ENCODE peak calls at places on chromosomes 13 and 19, in six cellular contexts. A is lung, S is A673, I is cardiac muscle cell, D is fibroblast of lung, G is breast epithelium. K is an unnamed sample. For H3K4me1, the result is how much of the 10 kb centered on the place peaks cover.

GRCh38 chr13:60043262-60043661 is 120.5 kb downstream of the DIAPH3 start:
- DNase-seq in A (no peak), S (peak), I (peak), D (peak), G (no peak), K (no peak)

GRCh38 chr19:48618916-48619691 is at the start of the genes RPL18 and SPHK2:
- DNase-seq in A (peak), S (peak), I (peak), D (peak), G (peak), K (peak)

GRCh38 chr19:57558525-57558924 is 1.1 kb downstream of the ZNF550 start:
- DNase-seq in A (no peak), S (peak), I (peak), D (peak), G (no peak), K (no peak)

GRCh38 chr13:23903906-23904280 is 6.6 kb upstream of the C1QTNF9B start:
- DNase-seq in A (no peak), S (no peak), I (no peak), D (no peak), G (no peak), K (no peak)

GRCh38 chr13:45180713-45181601 is 19.9 kb downstream of the KCTD4 start:
- DNase-seq in A (no peak), S (no peak), I (no peak), D (no peak), G (no peak), K (no peak)

GRCh38 chr13:45231722-45232121 is 30.9 kb upstream of the KCTD4 start:
- DNase-seq in A (no peak), S (no peak), I (peak), D (peak), G (no peak), K (no peak)

GRCh38 chr19:48510421-48511268 is 990 bp downstream of the LMTK3 start:
- DNase-seq in A (peak), S (peak), I (peak), D (peak), G (peak), K (peak)

GRCh38 chr19:4375164-4375619 is 25.2 kb downstream of the SH3GL1 start:
- DNase-seq in A (peak), S (no peak), I (no peak), D (no peak), G (peak), K (no peak)

GRCh38 chr19:52566588-52566987 is 3.5 kb upstream of the ZNF701 start:
- DNase-seq in A (no peak), S (no peak), I (peak), D (peak), G (no peak), K (no peak)

GRCh38 chr13:19782049-19782726 is 557 bp downstream of the PSPC1 start:
- DNase-seq in A (peak), S (peak), I (peak), D (peak), G (peak), K (peak)

GRCh38 chr19:55487884-55488687 is at the start of gene SSC5D:
- DNase-seq in A (no peak), S (no peak), I (peak), D (peak), G (no peak), K (peak)

GRCh38 chr19:55476100-55476775 is at the start of gene ZNF628:
- DNase-seq in A (peak), S (peak), I (peak), D (peak), G (peak), K (peak)

GRCh38 chr19:54587026-54587425 is 6.4 kb upstream of the LILRA1 start:
- DNase-seq in A (peak), S (no peak), I (no peak), D (no peak), G (no peak), K (no peak)

GRCh38 chr13:112968380-112968909 is 569 bp upstream of the MCF2L start:
- DNase-seq in A (peak), S (no peak), I (no peak), D (no peak), G (peak), K (no peak)

GRCh38 chr13:30751183-30751933 is 16.0 kb downstream of the ALOX5AP start:
- DNase-seq in A (no peak), S (no peak), I (no peak), D (no peak), G (no peak), K (no peak)

GRCh38 chr13:40109324-40109958 is 454.0 kb downstream of the COG6 start:
- DNase-seq in A (no peak), S (no peak), I (peak), D (peak), G (no peak), K (no peak)

GRCh38 chr13:44653261-44653660 is 77.1 kb upstream of the TSC22D1 start:
- DNase-seq in A (no peak), S (no peak), I (no peak), D (peak), G (no peak), K (no peak)

GRCh38 chr13:112880976-112881540 is 88.0 kb upstream of the MCF2L start:
- DNase-seq in A (no peak), S (no peak), I (no peak), D (no peak), G (no peak), K (no peak)

GRCh38 chr19:37136118-37136517 is 36.4 kb downstream of the ZNF585A start:
- DNase-seq in A (no peak), S (no peak), I (no peak), D (no peak), G (no peak), K (no peak)

GRCh38 chr13:45086484-45086883 is 33.8 kb upstream of the GTF2F2 start:
- DNase-seq in A (no peak), S (no peak), I (peak), D (no peak), G (no peak), K (no peak)

GRCh38 chr19:11089254-11090013 is at the start of gene LDLR:
- DNase-seq in A (peak), S (peak), I (peak), D (peak), G (peak), K (peak)
- TF ChIP-seq CTCF in A (no peak), S (no peak), I (no peak), D (no peak), G (no peak), K (no peak)

GRCh38 chr13:26950546-26950945 is 190.0 kb upstream of the GPR12 start:
- DNase-seq in A (no peak), S (no peak), I (no peak), D (no peak), G (no peak), K (no peak)

GRCh38 chr13:26950968-26951367 is 190.4 kb upstream of the GPR12 start:
- DNase-seq in A (no peak), S (no peak), I (no peak), D (no peak), G (no peak), K (no peak)

GRCh38 chr13:26953273-26953672 is 192.7 kb upstream of the GPR12 start:
- DNase-seq in A (no peak), S (no peak), I (no peak), D (no peak), G (no peak), K (no peak)

GRCh38 chr13:26952551-26953138 is 192.1 kb upstream of the GPR12 start:
- DNase-seq in A (no peak), S (no peak), I (no peak), D (no peak), G (no peak), K (no peak)

GRCh38 chr13:26951581-26952177 is 191.1 kb upstream of the GPR12 start:
- DNase-seq in A (no peak), S (no peak), I (no peak), D (no peak), G (no peak), K (no peak)
- H3K4me1 ChIP-seq in A (under half), S (under half), I (under half), D (under half), G (under half), K (under half)

GRCh38 chr13:46490129-46490528 is 62.8 kb upstream of the LRCH1 start:
- DNase-seq in A (no peak), S (no peak), I (no peak), D (no peak), G (no peak), K (no peak)
- H3K27ac ChIP-seq in A (no peak), S (no peak), I (no peak), D (peak), G (no peak), K (no peak)

GRCh38 chr13:108267338-108267737 is 2.2 kb upstream of the TNFSF13B start:
- DNase-seq in A (no peak), S (no peak), I (no peak), D (no peak), G (no peak), K (no peak)

GRCh38 chr13:108272333-108272732 is 2.8 kb downstream of the TNFSF13B start:
- DNase-seq in A (no peak), S (no peak), I (no peak), D (peak), G (no peak), K (no peak)

GRCh38 chr13:108268713-108269112 is 805 bp upstream of the TNFSF13B start:
- DNase-seq in A (no peak), S (peak), I (no peak), D (no peak), G (no peak), K (no peak)

GRCh38 chr13:108270442-108270841 is 924 bp downstream of the TNFSF13B start:
- DNase-seq in A (no peak), S (peak), I (peak), D (no peak), G (no peak), K (no peak)

DNA sequence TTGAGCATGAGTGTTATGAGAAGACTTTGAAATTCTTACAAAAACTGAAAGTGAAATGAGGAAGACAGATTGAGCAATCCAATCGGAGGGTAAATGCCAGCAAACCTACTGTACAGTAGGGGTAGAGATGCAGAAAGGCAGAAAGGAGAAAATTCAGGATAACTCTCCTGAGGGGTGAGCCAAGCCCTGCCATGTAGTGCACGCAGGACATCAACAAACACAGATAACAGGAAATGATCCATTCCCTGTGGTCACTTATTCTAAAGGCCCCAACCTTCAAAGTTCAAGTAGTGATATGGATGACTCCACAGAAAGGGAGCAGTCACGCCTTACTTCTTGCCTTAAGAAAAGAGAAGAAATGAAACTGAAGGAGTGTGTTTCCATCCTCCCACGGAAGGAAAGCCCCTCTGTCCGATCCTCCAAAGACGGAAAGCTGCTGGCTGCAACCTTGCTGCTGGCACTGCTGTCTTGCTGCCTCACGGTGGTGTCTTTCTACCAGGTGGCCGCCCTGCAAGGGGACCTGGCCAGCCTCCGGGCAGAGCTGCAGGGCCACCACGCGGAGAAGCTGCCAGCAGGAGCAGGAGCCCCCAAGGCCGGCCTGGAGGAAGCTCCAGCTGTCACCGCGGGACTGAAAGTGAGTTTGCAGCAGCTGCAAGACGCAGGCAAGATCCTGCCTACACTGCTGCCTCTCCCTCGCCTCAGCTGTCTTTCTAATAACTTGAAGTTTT is at the start of gene TNFSF13B:
- DNase-seq in A (no peak), S (peak), I (peak), D (peak), G (no peak), K (no peak)
- TF ChIP-seq CTCF in A (no peak), S (peak), I (no peak), D (no peak), G (no peak), K (no peak)

GRCh38 chr19:42287826-42288107 is 14.2 kb upstream of the PRR19 start:
- DNase-seq in A (no peak), S (no peak), I (no peak), D (no peak), G (no peak), K (no peak)
- H3K4me1 ChIP-seq in A (under half), S (under half), I (under half), D (under half), G (under half), K (under half)

GRCh38 chr19:33819496-33819874 is 22.8 kb downstream of the KCTD15 start:
- DNase-seq in A (no peak), S (no peak), I (no peak), D (no peak), G (no peak), K (no peak)

GRCh38 chr19:33823341-33823740 is 26.7 kb downstream of the KCTD15 start:
- DNase-seq in A (no peak), S (no peak), I (no peak), D (no peak), G (no peak), K (no peak)

GRCh38 chr19:33818426-33818825 is 21.8 kb downstream of the KCTD15 start:
- DNase-seq in A (no peak), S (no peak), I (no peak), D (no peak), G (no peak), K (no peak)

GRCh38 chr19:33821871-33822270 is 25.2 kb downstream of the KCTD15 start:
- DNase-seq in A (no peak), S (no peak), I (no peak), D (no peak), G (no peak), K (no peak)

DNA sequence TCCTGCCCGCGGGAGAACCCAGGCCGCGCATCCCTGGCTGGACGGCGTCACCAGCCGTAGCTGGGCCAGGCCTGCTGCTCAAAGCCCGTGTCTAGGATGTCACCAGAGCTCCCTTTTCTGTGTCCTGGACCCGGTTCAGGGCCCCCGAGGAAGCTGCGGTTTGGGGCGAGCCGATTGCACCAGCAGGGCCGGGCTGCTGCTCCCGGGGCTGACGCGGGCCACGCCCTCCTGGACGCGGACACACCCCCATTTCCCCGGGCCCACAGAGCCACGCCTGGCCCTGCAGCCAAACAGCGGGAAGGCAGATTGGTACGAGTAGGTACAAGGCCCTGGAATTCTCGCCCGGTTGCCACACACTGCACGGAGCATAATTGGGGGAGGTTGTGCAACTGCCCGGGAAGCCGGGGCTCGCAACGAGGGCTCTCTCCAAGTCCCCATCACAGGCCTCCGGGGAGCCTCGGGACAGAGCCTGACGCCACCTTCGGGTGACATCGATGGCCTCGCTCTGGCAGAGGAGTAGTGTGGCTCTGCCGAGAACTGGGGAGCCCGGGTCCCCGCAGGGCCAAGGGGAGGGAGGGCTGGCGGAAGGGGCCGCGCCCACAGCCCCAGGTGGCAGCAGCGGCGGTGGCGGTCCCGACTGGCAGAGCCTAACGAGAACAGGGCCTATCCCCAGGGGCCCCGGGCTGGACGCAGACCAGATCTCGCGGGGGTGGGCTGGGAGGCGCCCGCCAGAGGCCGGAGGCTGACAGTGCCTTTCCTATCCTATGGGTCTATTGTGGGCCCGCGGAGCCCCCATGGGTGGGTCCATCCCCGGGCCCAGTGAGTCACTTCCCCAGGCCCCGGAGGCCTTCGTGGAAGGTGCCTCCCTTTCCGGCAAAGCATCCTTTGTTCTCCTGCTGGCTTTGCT is 23.5 kb downstream of the KCTD15 start:
- DNase-seq in A (peak), S (peak), I (peak), D (peak), G (no peak), K (peak)
- H3K27ac ChIP-seq in A (peak), S (no peak), I (no peak), D (peak), G (peak), K (peak)